ENCODE peak calls at places on chromosomes 3 and 15, in five cellular contexts. V, N, W, M and F are unnamed samples.

GRCh38 chr15:81106560-81106959 is 27.5 kb upstream of the CFAP161 start:
- DNase-seq in V (peak), N (no peak), W (peak), M (peak), F (no peak)

GRCh38 chr3:88410259-88410658 is 260.5 kb downstream of the C3orf38 start:
- DNase-seq in V (no peak), N (no peak), W (no peak), M (no peak), F (no peak)

GRCh38 chr3:110933786-110934415 is 137.7 kb upstream of the NECTIN3 start:
- DNase-seq in V (no peak), N (no peak), W (no peak), M (no peak), F (no peak)

GRCh38 chr3:109115451-109115850 is 2.5 kb downstream of the MORC1 start:
- DNase-seq in V (no peak), N (no peak), W (no peak), M (no peak), F (no peak)

GRCh38 chr3:88005066-88005465 is 53.7 kb downstream of the CGGBP1 start:
- DNase-seq in V (no peak), N (no peak), W (no peak), M (no peak), F (no peak)

GRCh38 chr15:68057758-68058157 is 3.6 kb downstream of the PIAS1 start:
- DNase-seq in V (no peak), N (no peak), W (no peak), M (no peak), F (no peak)

GRCh38 chr3:52216585-52217408 is 8.6 kb downstream of the TLR9 start:
- DNase-seq in V (peak), N (no peak), W (peak), M (no peak), F (peak)

GRCh38 chr3:46482632-46483311 is 15.0 kb upstream of the RTP3 start:
- DNase-seq in V (no peak), N (no peak), W (no peak), M (no peak), F (no peak)

GRCh38 chr15:31329640-31330010 is 3.0 kb downstream of the KLF13 start:
- DNase-seq in V (no peak), N (no peak), W (no peak), M (no peak), F (no peak)

GRCh38 chr3:15498461-15499214 is 22.9 kb downstream of the COLQ start:
- DNase-seq in V (no peak), N (no peak), W (no peak), M (no peak), F (no peak)

GRCh38 chr3:151743860-151744259 is 10.1 kb downstream of the AADACL2 start:
- DNase-seq in V (no peak), N (no peak), W (no peak), M (no peak), F (no peak)

GRCh38 chr3:101984356-101984755 is 135.0 kb downstream of the NFKBIZ start:
- DNase-seq in V (no peak), N (no peak), W (no peak), M (no peak), F (no peak)

GRCh38 chr3:45890405-45890804 is 4.1 kb downstream of the CCR9 start:
- DNase-seq in V (peak), N (no peak), W (peak), M (peak), F (no peak)

GRCh38 chr3:197151562-197151961 is 121.9 kb upstream of the MELTF start:
- DNase-seq in V (no peak), N (no peak), W (peak), M (no peak), F (no peak)

GRCh38 chr15:99703603-99704443 is 29.4 kb downstream of the LYSMD4 start:
- DNase-seq in V (no peak), N (no peak), W (peak), M (no peak), F (no peak)

GRCh38 chr3:196192036-196193001 is 18.9 kb downstream of the ZDHHC19 start:
- DNase-seq in V (peak), N (no peak), W (no peak), M (peak), F (no peak)

GRCh38 chr3:112605285-112605684 is 35.7 kb downstream of the CCDC80 start:
- DNase-seq in V (no peak), N (no peak), W (no peak), M (no peak), F (no peak)

GRCh38 chr3:69179740-69180372 is 57.5 kb upstream of the LMOD3 start:
- DNase-seq in V (no peak), N (no peak), W (no peak), M (no peak), F (no peak)

GRCh38 chr15:71812966-71813722 is 2.8 kb downstream of the NR2E3 start:
- DNase-seq in V (no peak), N (no peak), W (no peak), M (no peak), F (no peak)

GRCh38 chr15:52480990-52481389 is 47.7 kb downstream of the MYO5A start:
- DNase-seq in V (no peak), N (no peak), W (no peak), M (no peak), F (no peak)

GRCh38 chr3:113110263-113110662 is 101.1 kb upstream of the BOC start:
- DNase-seq in V (peak), N (no peak), W (no peak), M (no peak), F (no peak)

GRCh38 chr15:68010366-68010765 is 43.7 kb upstream of the PIAS1 start:
- DNase-seq in V (no peak), N (no peak), W (no peak), M (no peak), F (no peak)

GRCh38 chr3:171446801-171447578 is 13.2 kb downstream of the TNIK start:
- DNase-seq in V (no peak), N (no peak), W (no peak), M (no peak), F (no peak)

GRCh38 chr3:49720383-49721164 is 1.1 kb upstream of the AMIGO3 start:
- DNase-seq in V (no peak), N (no peak), W (no peak), M (no peak), F (no peak)
- TF ChIP-seq POLR2A in V (no peak), N (peak), W (no peak), M (no peak), F (no peak)

GRCh38 chr3:142574665-142575064 is 3.9 kb downstream of the ATR start:
- DNase-seq in V (no peak), N (no peak), W (no peak), M (no peak), F (no peak)
- TF ChIP-seq POLR2A in V (no peak), N (no peak), W (no peak), M (no peak), F (no peak)

GRCh38 chr15:49164865-49165264 is 5.2 kb upstream of the GALK2 start:
- DNase-seq in V (no peak), N (no peak), W (no peak), M (no peak), F (no peak)

GRCh38 chr15:49171790-49172189 is 1.7 kb downstream of the GALK2 start:
- DNase-seq in V (no peak), N (no peak), W (no peak), M (no peak), F (no peak)

GRCh38 chr15:49168026-49168425 is 2.0 kb upstream of the GALK2 start:
- DNase-seq in V (no peak), N (no peak), W (no peak), M (no peak), F (no peak)

GRCh38 chr15:49174902-49175301 is 4.9 kb downstream of the GALK2 start:
- DNase-seq in V (no peak), N (no peak), W (no peak), M (no peak), F (no peak)

GRCh38 chr15:49169880-49170597 is at the start of gene GALK2:
- DNase-seq in V (peak), N (peak), W (peak), M (peak), F (peak)
- TF ChIP-seq POLR2A in V (peak), N (peak), W (peak), M (peak), F (no peak)

GRCh38 chr3:50121416-50122032 is 32.8 kb downstream of the RBM5 start:
- DNase-seq in V (peak), N (peak), W (peak), M (peak), F (peak)

GRCh38 chr3:50124363-50125226 is 30.5 kb upstream of the SEMA3F start:
- DNase-seq in V (no peak), N (no peak), W (no peak), M (no peak), F (no peak)

GRCh38 chr3:50123394-50124361 is 31.4 kb upstream of the SEMA3F start:
- DNase-seq in V (no peak), N (no peak), W (no peak), M (no peak), F (no peak)

GRCh38 chr3:50122071-50122470 is 33.1 kb upstream of the SEMA3F start:
- DNase-seq in V (no peak), N (no peak), W (no peak), M (no peak), F (no peak)

GRCh38 chr3:50122661-50123391 is 32.3 kb upstream of the SEMA3F start:
- DNase-seq in V (no peak), N (no peak), W (no peak), M (no peak), F (no peak)
- TF ChIP-seq POLR2A in V (no peak), N (peak), W (no peak), M (no peak), F (no peak)

DNA sequence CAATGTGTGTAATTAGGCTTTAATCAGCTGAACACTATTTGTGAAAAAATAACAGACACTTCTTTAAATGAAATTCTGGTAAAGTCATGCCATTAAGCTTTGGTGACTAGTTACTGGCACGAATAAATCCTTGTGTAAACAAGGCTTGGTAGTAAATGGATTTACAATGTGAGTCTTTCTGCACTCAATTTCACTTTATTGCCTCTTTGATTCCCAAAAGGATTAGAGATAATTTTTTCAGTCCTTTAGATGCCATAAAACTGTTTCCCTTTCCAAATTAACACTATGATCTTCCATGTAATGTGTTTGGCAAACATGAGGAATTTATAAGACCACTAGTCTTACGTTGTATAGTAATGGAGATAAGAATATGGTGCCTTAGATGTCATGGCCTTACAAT is 339.5 kb upstream of the DNAJC19 start:
- DNase-seq in V (no peak), N (no peak), W (no peak), M (no peak), F (no peak)
- TF ChIP-seq POLR2A in V (no peak), N (no peak), W (no peak), M (no peak), F (no peak)